ENCODE peak calls at places on chromosomes 16 and 17, in four cellular contexts. P is left ventricle myocardium inferior, K is nephron progenitor cell, A is mucosa of descending colon. C is an unnamed sample.

GRCh38 chr16:57166951-57167350 is 18.9 kb downstream of the PSME3IP1 start:
- DNase-seq in P (no peak), K (no peak), A (no peak), C (no peak)

GRCh38 chr17:81037783-81038733 is 3.1 kb downstream of the BAIAP2 start:
- DNase-seq in P (no peak), K (no peak), A (no peak), C (peak)

GRCh38 chr16:84487358-84487757 is 17.1 kb downstream of the MEAK7 start:
- DNase-seq in P (no peak), K (no peak), A (no peak), C (peak)

GRCh38 chr17:48335858-48336500 is 94.0 kb downstream of the SKAP1 start:
- DNase-seq in P (no peak), K (no peak), A (no peak), C (no peak)

GRCh38 chr17:34254146-34254545 is 939 bp upstream of the CCL2 start:
- DNase-seq in P (no peak), K (no peak), A (no peak), C (no peak)

GRCh38 chr17:70484050-70484449 is 314.7 kb downstream of the KCNJ2 start:
- DNase-seq in P (no peak), K (no peak), A (no peak), C (no peak)

GRCh38 chr16:9091867-9092281 is 430 bp downstream of the HAPSTR1 start:
- DNase-seq in P (peak), K (no peak), A (peak), C (peak)

GRCh38 chr16:17304124-17304813 is 166.5 kb downstream of the XYLT1 start:
- DNase-seq in P (no peak), K (no peak), A (peak), C (no peak)

GRCh38 chr17:48542956-48543853 is 1.7 kb downstream of the HOXB2 start:
- DNase-seq in P (peak), K (no peak), A (peak), C (no peak)

GRCh38 chr17:17819561-17819995 is 17.2 kb downstream of the SREBF1 start:
- DNase-seq in P (peak), K (no peak), A (peak), C (peak)

GRCh38 chr16:10941127-10941933 is 938 bp downstream of the DEXI start:
- DNase-seq in P (no peak), K (peak), A (no peak), C (peak)

GRCh38 chr17:40550608-40551007 is 14.7 kb downstream of the CCR7 start:
- DNase-seq in P (peak), K (no peak), A (peak), C (peak)

GRCh38 chr17:53499277-53499676 is 323.4 kb upstream of the KIF2B start:
- DNase-seq in P (no peak), K (no peak), A (no peak), C (no peak)

GRCh38 chr17:52287611-52288010 is 129.1 kb upstream of the CA10 start:
- DNase-seq in P (no peak), K (no peak), A (no peak), C (no peak)

GRCh38 chr16:24685539-24686432 is 43.7 kb upstream of the TNRC6A start:
- DNase-seq in P (peak), K (peak), A (peak), C (peak)

GRCh38 chr16:65833171-65833871 is 533.2 kb upstream of the CDH5 start:
- DNase-seq in P (no peak), K (no peak), A (peak), C (no peak)

DNA sequence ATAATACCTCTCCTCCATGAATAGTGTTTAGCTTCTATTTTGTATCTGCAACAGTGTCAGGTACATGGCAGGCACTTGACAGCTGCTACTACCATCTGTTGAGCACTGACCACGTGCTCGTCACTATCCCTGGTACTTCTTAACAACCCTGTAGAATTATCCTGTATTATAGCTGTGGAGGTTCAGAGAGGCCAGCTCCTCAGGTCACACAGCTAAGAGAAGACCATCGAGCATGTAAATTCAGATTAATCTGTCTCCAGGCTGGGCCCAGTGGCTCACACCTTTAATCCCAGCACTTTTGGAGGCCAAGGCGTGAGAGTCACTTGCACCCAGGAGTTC is 26.3 kb downstream of the WSB1 start:
- DNase-seq in P (no peak), K (no peak), A (no peak), C (no peak)
- TF ChIP-seq CTCF in P (no peak), K (no peak), A (no peak), C (no peak)

GRCh38 chr16:19899605-19899955 is 14.9 kb upstream of the GPRC5B start:
- DNase-seq in P (no peak), K (no peak), A (no peak), C (no peak)
- TF ChIP-seq CTCF in P (no peak), K (peak), A (no peak), C (no peak)

GRCh38 chr16:75246504-75247205 is 4.8 kb downstream of the BCAR1 start:
- DNase-seq in P (no peak), K (no peak), A (no peak), C (no peak)

GRCh38 chr16:75243667-75244224 is 7.7 kb downstream of the BCAR1 start:
- DNase-seq in P (no peak), K (no peak), A (no peak), C (no peak)

GRCh38 chr16:75244844-75245758 is 6.3 kb downstream of the BCAR1 start:
- DNase-seq in P (peak), K (peak), A (peak), C (peak)

GRCh38 chr16:75241955-75242354 is 9.5 kb downstream of the BCAR1 start:
- DNase-seq in P (no peak), K (no peak), A (no peak), C (no peak)

GRCh38 chr16:75244225-75244792 is 7.1 kb downstream of the BCAR1 start:
- DNase-seq in P (no peak), K (no peak), A (peak), C (no peak)
- TF ChIP-seq CTCF in P (no peak), K (no peak), A (no peak), C (no peak)

GRCh38 chr16:88068476-88069396 is 117.5 kb downstream of the BANP start:
- DNase-seq in P (no peak), K (no peak), A (no peak), C (no peak)
- TF ChIP-seq CTCF in P (no peak), K (no peak), A (no peak), C (no peak)

GRCh38 chr17:74303300-74303699 is 22.7 kb upstream of the KIF19 start:
- DNase-seq in P (no peak), K (no peak), A (no peak), C (no peak)

GRCh38 chr17:74307984-74308773 is 17.8 kb upstream of the KIF19 start:
- DNase-seq in P (peak), K (no peak), A (no peak), C (no peak)

GRCh38 chr17:74309902-74310301 is 16.1 kb upstream of the KIF19 start:
- DNase-seq in P (no peak), K (no peak), A (no peak), C (no peak)

GRCh38 chr17:74305865-74306654 is 20.0 kb upstream of the KIF19 start:
- DNase-seq in P (no peak), K (no peak), A (peak), C (no peak)
- TF ChIP-seq CTCF in P (peak), K (no peak), A (no peak), C (no peak)

DNA sequence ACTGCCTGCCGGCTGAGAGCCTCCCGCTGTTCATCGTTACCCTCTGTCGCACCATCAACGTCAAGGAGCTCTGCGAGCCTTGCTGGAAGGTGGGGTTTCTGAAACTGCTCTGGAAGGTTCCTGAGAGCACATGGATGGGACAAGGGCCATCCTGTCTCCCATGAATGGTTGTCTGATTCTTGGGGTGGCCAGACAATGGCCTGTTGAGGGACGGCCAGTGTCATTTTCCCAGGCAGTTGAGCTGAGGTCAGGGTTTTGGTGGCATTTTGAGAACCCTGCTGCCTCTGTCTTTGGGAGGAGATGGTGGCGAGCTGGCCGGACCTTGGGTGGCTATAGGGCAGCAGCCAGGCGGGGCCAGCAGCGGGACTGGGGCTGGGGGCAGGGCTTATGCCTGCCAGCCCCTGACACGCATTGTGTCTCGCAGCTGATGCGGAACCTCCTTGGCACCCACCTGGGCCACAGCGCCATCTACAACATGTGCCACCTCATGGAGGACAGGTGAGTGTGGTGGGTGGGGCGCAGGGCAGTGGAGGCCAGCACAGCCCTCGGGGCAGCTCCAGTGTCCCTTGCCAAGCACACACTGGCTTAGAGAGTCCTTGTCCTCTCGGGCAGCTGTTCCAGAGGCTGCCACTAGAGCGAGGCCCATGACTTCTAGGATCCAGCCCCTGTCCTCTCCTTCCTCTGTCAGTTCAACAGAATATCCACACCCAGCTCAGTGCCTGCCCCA is 9.1 kb downstream of the TSC2 start:
- DNase-seq in P (no peak), K (no peak), A (no peak), C (no peak)
- TF ChIP-seq CTCF in P (peak), K (peak), A (no peak), C (peak)

GRCh38 chr17:82120148-82120547 is 22.1 kb upstream of the FASN start:
- DNase-seq in P (no peak), K (no peak), A (no peak), C (no peak)
- TF ChIP-seq CTCF in P (no peak), K (no peak), A (no peak), C (no peak)

C was measured in right lobe of liver.